ENCODE peak calls at places on chromosomes 6 and 20, in four cellular contexts. J, Y, E and R are unnamed samples.

GRCh38 chr20:25205277-25206062 is 10.0 kb downstream of the ENTPD6 start:
- DNase-seq in Y (no peak), E (no peak), J (no peak), R (no peak)

GRCh38 chr6:2843138-2843740 is 1.6 kb upstream of the SERPINB1 start:
- DNase-seq in J (no peak), Y (no peak), E (no peak), R (no peak)

GRCh38 chr6:139533166-139533565 is 158.7 kb upstream of the CITED2 start:
- DNase-seq in J (no peak), Y (no peak), E (no peak), R (no peak)

GRCh38 chr6:89640804-89641203 is 2.3 kb upstream of the LYRM2 start:
- DNase-seq in J (no peak), Y (peak; percentile 78), E (no peak), R (no peak)

GRCh38 chr6:90940812-90941481 is 354.1 kb upstream of the MAP3K7 start:
- DNase-seq in E (no peak), J (no peak), Y (peak; percentile 66), R (no peak)

GRCh38 chr6:148689168-148689567 is 57.7 kb upstream of the UST start:
- DNase-seq in Y (peak; percentile 60), E (no peak), J (no peak), R (no peak)

GRCh38 chr6:73604020-73604419 is 49.8 kb downstream of the SLC17A5 start:
- DNase-seq in E (no peak), J (no peak), Y (no peak), R (no peak)

GRCh38 chr6:28974505-28974904 is 30.6 kb downstream of the ZNF311 start:
- DNase-seq in J (no peak), Y (no peak), E (no peak), R (no peak)

GRCh38 chr6:152680879-152681517 is 16.7 kb upstream of the MYCT1 start:
- DNase-seq in Y (no peak), E (no peak), J (no peak), R (no peak)

GRCh38 chr6:52504778-52505127 is 72.1 kb downstream of the TRAM2 start:
- DNase-seq in J (no peak), Y (no peak), E (no peak), R (no peak)

GRCh38 chr6:87283461-87283860 is 38.9 kb upstream of the SMIM8 start:
- DNase-seq in Y (no peak), E (no peak), J (no peak), R (no peak)

GRCh38 chr6:114430534-114431124 is 87.8 kb upstream of the HS3ST5 start:
- DNase-seq in J (no peak), E (no peak), Y (no peak), R (no peak)

GRCh38 chr6:75171581-75172360 is 34.1 kb downstream of the COL12A1 start:
- DNase-seq in E (no peak), Y (peak; percentile 18), J (no peak), R (no peak)

GRCh38 chr20:51542033-51542893 is at the start of gene NFATC2:
- DNase-seq in Y (no peak), J (peak; percentile 78), E (peak; percentile 31), R (peak; percentile 37)

GRCh38 chr6:45610832-45611231 is 233.1 kb upstream of the SUPT3H start:
- DNase-seq in E (no peak), Y (no peak), J (no peak), R (no peak)

GRCh38 chr6:124962617-124963415 is 579 bp downstream of the RNF217 start:
- DNase-seq in Y (peak; percentile 35), J (peak; percentile 68), E (peak; percentile 48), R (peak; percentile 25)

GRCh38 chr20:17895641-17896246 is 72.8 kb downstream of the SNX5 start:
- DNase-seq in Y (peak; percentile 70), J (peak; percentile 70), E (peak; percentile 61), R (no peak)

GRCh38 chr6:131966443-131966842 is 15.3 kb upstream of the CCN2 start:
- DNase-seq in J (no peak), Y (peak; percentile 28), E (no peak), R (no peak)

GRCh38 chr20:32155017-32155965 is 45.8 kb downstream of the TM9SF4 start:
- DNase-seq in Y (peak; percentile 88), J (peak; percentile 91), E (peak; percentile 93), R (no peak)

GRCh38 chr6:155352812-155353211 is 38.5 kb upstream of the TFB1M start:
- DNase-seq in E (no peak), Y (peak; percentile 90), J (no peak), R (no peak)

GRCh38 chr20:49938173-49939163 is 2.3 kb downstream of the RNF114 start:
- DNase-seq in J (peak; percentile 72), E (peak; percentile 77), Y (peak; percentile 82), R (no peak)

GRCh38 chr20:50187403-50188051 is 3.1 kb upstream of the CEBPB start:
- DNase-seq in E (peak; percentile 56), Y (peak; percentile 59), J (peak; percentile 70), R (no peak)

GRCh38 chr6:26482338-26482737 is 17.8 kb upstream of the BTN1A1 start:
- DNase-seq in J (no peak), Y (no peak), E (no peak), R (no peak)

GRCh38 chr6:70413829-70414494 is 654 bp downstream of the FAM135A start:
- DNase-seq in Y (no peak), J (no peak), E (peak; percentile 21), R (no peak)

GRCh38 chr6:16135078-16135477 is 6.2 kb downstream of the MYLIP start:
- DNase-seq in J (no peak), E (no peak), Y (no peak), R (no peak)

GRCh38 chr20:419556-420168 is 11.6 kb downstream of the RBCK1 start:
- DNase-seq in E (no peak), Y (no peak), J (no peak), R (no peak)

GRCh38 chr6:101534821-101535220 is 141.3 kb downstream of the GRIK2 start:
- DNase-seq in J (no peak), E (no peak), Y (peak; percentile 19), R (no peak)

GRCh38 chr6:34148864-34149810 is 3.2 kb upstream of the GRM4 start:
- DNase-seq in Y (no peak), E (no peak), J (no peak), R (no peak)

GRCh38 chr6:142300758-142301251 is 1.0 kb upstream of the ADGRG6 start:
- DNase-seq in E (peak; percentile 20), J (no peak), Y (peak; percentile 71), R (no peak)

GRCh38 chr6:42404494-42404893 is 47.2 kb downstream of the TRERF1 start:
- DNase-seq in J (no peak), Y (peak; percentile 68), E (peak; percentile 23), R (no peak)

GRCh38 chr6:156487877-156488276 is 289.3 kb upstream of the ARID1B start:
- DNase-seq in J (no peak), E (no peak), Y (no peak), R (no peak)

GRCh38 chr20:62642666-62643520 is 590 bp downstream of the SLCO4A1 start:
- DNase-seq in J (no peak), Y (peak; percentile 4), E (no peak), R (peak; percentile 45)

GRCh38 chr20:3203315-3204123 is 963 bp downstream of the DDRGK1 start:
- DNase-seq in J (no peak), E (peak; percentile 43), Y (no peak), R (no peak)

GRCh38 chr20:59152559-59153354 is 10.9 kb upstream of the ZNF831 start:
- DNase-seq in Y (no peak), E (no peak), J (no peak), R (no peak)
- TF ChIP-seq CTCF in Y (no peak), E (no peak), J (no peak), R (no peak)

DNA sequence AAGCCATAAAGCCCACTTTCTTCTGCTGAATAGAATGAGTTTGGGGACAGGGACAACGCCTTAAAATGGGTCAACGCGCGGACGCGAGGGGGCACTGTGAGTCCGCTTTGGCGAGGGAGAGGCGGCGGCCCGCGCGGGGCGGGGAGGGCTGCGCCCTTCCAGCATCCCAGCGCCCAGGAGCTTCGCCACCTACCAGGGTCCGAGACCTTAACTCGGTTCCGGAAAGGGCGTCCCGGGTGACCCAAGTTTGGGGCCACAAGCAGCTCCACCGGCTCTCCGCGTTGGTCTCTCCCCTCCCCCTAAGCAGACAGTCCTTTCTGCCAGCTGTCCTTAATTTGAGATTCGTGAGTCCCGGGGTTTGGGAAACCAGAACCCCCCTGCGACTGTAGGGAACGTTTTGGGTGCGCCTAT is 1.8 kb upstream of the SAMD5 start:
- DNase-seq in J (peak; percentile 84), E (peak; percentile 61), Y (peak; percentile 45), R (peak; percentile 75)
- TF ChIP-seq CTCF in J (peak; percentile 86), E (peak; percentile 78), Y (peak; percentile 90), R (peak; percentile 92)

GRCh38 chr6:135606392-135606791 is 108.9 kb upstream of the AHI1 start:
- DNase-seq in E (no peak), J (no peak), Y (no peak), R (no peak)

GRCh38 chr6:135604035-135604865 is 106.7 kb upstream of the AHI1 start:
- DNase-seq in J (no peak), E (no peak), Y (no peak), R (no peak)

GRCh38 chr6:135603249-135603648 is 105.7 kb upstream of the AHI1 start:
- DNase-seq in E (no peak), J (no peak), Y (no peak), R (no peak)

GRCh38 chr6:135605278-135605790 is 107.8 kb upstream of the AHI1 start:
- DNase-seq in E (no peak), Y (no peak), J (no peak), R (no peak)

DNA sequence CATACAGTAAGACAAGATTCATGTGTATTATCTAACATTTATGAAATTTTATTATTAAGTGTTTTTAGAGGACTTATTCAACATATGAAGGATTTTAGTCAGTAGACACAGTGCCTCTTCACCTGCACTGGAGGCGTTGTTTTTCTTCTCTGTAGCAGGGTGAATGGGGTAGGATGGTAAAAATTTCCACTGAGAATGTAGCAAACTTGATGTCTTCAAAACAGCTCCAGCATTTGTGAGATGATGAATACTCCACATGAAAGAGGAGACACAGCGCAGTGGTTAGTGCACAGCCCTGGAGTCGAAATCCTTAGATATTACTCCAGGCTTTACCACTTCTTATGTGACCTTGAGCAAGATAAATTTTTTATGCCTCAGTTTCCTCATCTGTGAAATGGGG is 110.5 kb upstream of the AHI1 start:
- DNase-seq in Y (no peak), J (no peak), E (no peak), R (no peak)
- TF ChIP-seq CTCF in Y (no peak), J (no peak), E (no peak), R (no peak)

DNA sequence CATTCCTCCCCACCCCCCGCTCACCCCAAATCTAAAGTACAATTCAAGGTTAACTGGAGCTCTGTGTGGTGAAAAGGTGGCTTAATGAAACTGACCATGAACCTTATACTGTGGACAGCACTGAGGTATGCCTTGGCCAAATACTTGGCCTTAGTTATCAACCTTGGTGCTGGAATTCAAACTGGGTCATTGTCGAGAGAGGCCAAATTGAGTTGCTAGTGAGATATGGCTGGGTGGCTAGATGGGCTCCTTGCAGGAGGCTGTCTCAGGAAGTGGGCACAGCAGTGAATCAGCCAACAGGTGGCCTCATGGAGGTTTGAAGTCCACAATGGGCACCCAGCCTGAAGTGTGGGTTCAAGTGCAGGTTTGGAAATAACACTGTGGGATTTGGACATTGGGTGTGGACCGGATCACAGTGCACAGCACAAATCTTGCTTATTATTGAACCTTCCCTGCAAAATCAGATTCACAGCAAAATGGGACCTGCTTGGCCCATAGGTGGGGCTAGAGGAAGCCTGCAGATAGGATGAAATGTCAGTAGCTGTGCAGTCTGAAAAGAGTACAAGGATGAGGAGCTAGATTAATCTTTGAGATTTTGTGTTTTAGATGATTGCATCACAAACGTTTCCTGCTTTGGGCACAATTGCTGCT is 5.6 kb upstream of the BTBD3 start:
- DNase-seq in E (no peak), J (no peak), Y (no peak), R (no peak)
- TF ChIP-seq CTCF in E (peak; percentile 41), J (peak; percentile 22), Y (peak; percentile 20), R (peak; percentile 49)